ENCODE peak calls at places on chromosomes 6 and 20, in nine cellular contexts. P, U, H, N, K, E, O, R and S are unnamed samples.

GRCh38 chr6:137013738-137014602 is 30.8 kb downstream of the IL20RA start:
- DNase-seq in U (peak; percentile 72), P (peak; percentile 37), O (no peak), H (no peak), K (no peak), R (peak; percentile 23), N (no peak), E (no peak), S (no peak)

GRCh38 chr6:70735513-70735912 is 67.8 kb downstream of the SMAP1 start:
- DNase-seq in K (no peak), P (no peak), O (no peak), U (no peak), N (no peak), R (no peak), H (no peak), E (no peak), S (no peak)

GRCh38 chr6:40950986-40951730 is 87.9 kb downstream of the UNC5CL start:
- DNase-seq in R (no peak), H (no peak), N (no peak), E (no peak), O (no peak), U (peak; percentile 51), P (no peak), K (no peak), S (no peak)

GRCh38 chr6:88301888-88302768 is 136.0 kb upstream of the CNR1 start:
- DNase-seq in N (no peak), E (no peak), U (no peak), K (no peak), H (no peak), P (peak; percentile 12), R (no peak), O (no peak), S (no peak)

GRCh38 chr6:23175391-23175790 is 606.0 kb downstream of the HDGFL1 start:
- DNase-seq in P (no peak), K (no peak), E (no peak), U (peak; percentile 46), R (peak; percentile 60), O (no peak), H (no peak), N (no peak), S (no peak)

GRCh38 chr6:16769986-16770376 is 8.7 kb upstream of the ATXN1 start:
- DNase-seq in U (peak; percentile 85), K (no peak), O (no peak), P (no peak), H (no peak), E (no peak), R (no peak), N (no peak), S (no peak)

GRCh38 chr6:3079700-3080099 is 11.4 kb downstream of the RIPK1 start:
- DNase-seq in E (no peak), O (no peak), K (no peak), U (no peak), H (no peak), N (no peak), P (no peak), R (no peak), S (no peak)

GRCh38 chr6:16316741-16317251 is 78.4 kb downstream of the GMPR start:
- DNase-seq in R (no peak), K (no peak), H (peak; percentile 59), E (no peak), P (peak; percentile 63), U (peak; percentile 54), O (no peak), N (no peak), S (peak; percentile 55)

GRCh38 chr6:16551466-16551865 is 209.8 kb downstream of the ATXN1 start:
- DNase-seq in N (no peak), P (no peak), R (no peak), H (no peak), U (peak; percentile 16), K (no peak), O (no peak), E (no peak), S (no peak)

GRCh38 chr6:21594427-21595264 is 1.1 kb downstream of the SOX4 start:
- DNase-seq in O (peak; percentile 69), P (peak; percentile 82), E (peak; percentile 44), H (peak; percentile 46), N (peak; percentile 20), U (peak; percentile 78), R (no peak), K (peak; percentile 67), S (peak; percentile 43)

GRCh38 chr20:47956261-47956995 is 171.1 kb upstream of the SULF2 start:
- DNase-seq in R (peak; percentile 8), K (no peak), U (peak; percentile 14), H (no peak), N (no peak), E (no peak), O (no peak), P (no peak), S (no peak)

GRCh38 chr20:47887477-47888080 is 102.3 kb upstream of the SULF2 start:
- DNase-seq in O (no peak), E (peak; percentile 4), R (no peak), P (no peak), H (no peak), U (no peak), K (no peak), N (no peak), S (no peak)

GRCh38 chr6:29943053-29943966 is 978 bp downstream of the HLA-A start:
- DNase-seq in P (no peak), U (no peak), H (peak; percentile 67), O (peak; percentile 32), R (no peak), E (no peak), N (no peak), K (no peak), S (peak; percentile 60)

GRCh38 chr20:15332711-15333160 is 995.3 kb upstream of the FLRT3 start:
- DNase-seq in U (no peak), K (no peak), P (no peak), E (no peak), O (no peak), R (no peak), H (no peak), N (no peak), S (no peak)

GRCh38 chr6:162825597-162825996 is 97.8 kb downstream of the PACRG start:
- DNase-seq in U (no peak), P (no peak), N (no peak), O (no peak), K (no peak), E (no peak), H (no peak), R (no peak), S (no peak)

GRCh38 chr20:57476641-57477461 is 48.1 kb downstream of the CTCFL start:
- DNase-seq in U (no peak), O (no peak), N (no peak), K (no peak), R (no peak), P (peak; percentile 71), H (no peak), E (no peak), S (no peak)